ENCODE peak calls at places on chromosome 15, in four cellular contexts. One of them, this sample, is unnamed.

GRCh38 chr15:67130673-67131601 is 65.5 kb downstream of the SMAD3 start:
- DNase-seq in lung: no peak
- DNase-seq in osteoblast: no peak
- DNase-seq in spleen: no peak
- DNase-seq in this sample: peak

GRCh38 chr15:59946084-59946483 is 58.0 kb upstream of the FOXB1 start:
- DNase-seq in lung: no peak
- DNase-seq in osteoblast: no peak
- DNase-seq in spleen: no peak
- DNase-seq in this sample: no peak

GRCh38 chr15:69479971-69480370 is 27.4 kb downstream of the RPLP1 start:
- DNase-seq in lung: no peak
- DNase-seq in osteoblast: no peak
- DNase-seq in spleen: no peak
- DNase-seq in this sample: no peak

GRCh38 chr15:45456212-45457106 is 66.1 kb downstream of the SLC30A4 start:
- DNase-seq in lung: peak
- DNase-seq in osteoblast: peak
- DNase-seq in spleen: peak
- DNase-seq in this sample: peak

GRCh38 chr15:81168680-81169079 is 28.0 kb upstream of the IL16 start:
- DNase-seq in lung: no peak
- DNase-seq in osteoblast: no peak
- DNase-seq in spleen: no peak
- DNase-seq in this sample: no peak

GRCh38 chr15:77596821-77597803 is 35.6 kb downstream of the LINGO1 start:
- DNase-seq in lung: no peak
- DNase-seq in osteoblast: no peak
- DNase-seq in spleen: no peak
- DNase-seq in this sample: no peak

GRCh38 chr15:65032823-65033537 is 3.5 kb upstream of the MTFMT start:
- DNase-seq in lung: peak
- DNase-seq in osteoblast: peak
- DNase-seq in spleen: peak
- DNase-seq in this sample: no peak

GRCh38 chr15:41276821-41277220 is 45.8 kb downstream of the CHP1 start:
- DNase-seq in lung: no peak
- DNase-seq in osteoblast: peak
- DNase-seq in spleen: no peak
- DNase-seq in this sample: peak

GRCh38 chr15:49239105-49239504 is 69.1 kb downstream of the GALK2 start:
- DNase-seq in lung: no peak
- DNase-seq in osteoblast: no peak
- DNase-seq in spleen: no peak
- DNase-seq in this sample: no peak

GRCh38 chr15:80234883-80235282 is 17.1 kb downstream of the CTXND1 start:
- DNase-seq in lung: peak
- DNase-seq in osteoblast: no peak
- DNase-seq in spleen: no peak
- DNase-seq in this sample: no peak

GRCh38 chr15:86284630-86285029 is 205.0 kb downstream of the AGBL1 start:
- DNase-seq in lung: no peak
- DNase-seq in osteoblast: no peak
- DNase-seq in spleen: no peak
- DNase-seq in this sample: no peak

GRCh38 chr15:90191795-90192494 is 9.2 kb upstream of the SEMA4B start:
- DNase-seq in lung: peak
- DNase-seq in osteoblast: peak
- DNase-seq in spleen: peak
- DNase-seq in this sample: no peak

GRCh38 chr15:45333550-45333949 is 44.8 kb downstream of the GATM start:
- DNase-seq in lung: no peak
- DNase-seq in osteoblast: peak
- DNase-seq in spleen: no peak
- DNase-seq in this sample: no peak

GRCh38 chr15:70670680-70671079 is 92.7 kb downstream of the UACA start:
- DNase-seq in lung: no peak
- DNase-seq in osteoblast: no peak
- DNase-seq in spleen: no peak
- DNase-seq in this sample: no peak

GRCh38 chr15:63901912-63902670 is 68.3 kb upstream of the HERC1 start:
- DNase-seq in lung: no peak
- DNase-seq in osteoblast: no peak
- DNase-seq in spleen: no peak
- DNase-seq in this sample: no peak

GRCh38 chr15:38072507-38073277 is 138.3 kb downstream of the TMCO5A start:
- DNase-seq in lung: peak
- DNase-seq in osteoblast: peak
- DNase-seq in spleen: peak
- DNase-seq in this sample: peak

GRCh38 chr15:80660114-80660513 is 35.0 kb upstream of the ABHD17C start:
- DNase-seq in lung: peak
- DNase-seq in osteoblast: peak
- DNase-seq in spleen: no peak
- DNase-seq in this sample: peak

GRCh38 chr15:58057559-58057958 is 8.0 kb downstream of the ALDH1A2 start:
- DNase-seq in lung: no peak
- DNase-seq in osteoblast: no peak
- DNase-seq in spleen: no peak
- DNase-seq in this sample: peak

GRCh38 chr15:58058068-58058467 is 7.4 kb downstream of the ALDH1A2 start:
- DNase-seq in lung: no peak
- DNase-seq in osteoblast: no peak
- DNase-seq in spleen: no peak
- DNase-seq in this sample: no peak

GRCh38 chr15:58053236-58054153 is 12.0 kb downstream of the ALDH1A2 start:
- DNase-seq in lung: no peak
- DNase-seq in osteoblast: no peak
- DNase-seq in spleen: no peak
- DNase-seq in this sample: no peak

GRCh38 chr15:58058729-58059128 is 6.8 kb downstream of the ALDH1A2 start:
- DNase-seq in lung: no peak
- DNase-seq in osteoblast: no peak
- DNase-seq in spleen: no peak
- DNase-seq in this sample: no peak

GRCh38 chr15:58056015-58056414 is 9.5 kb downstream of the ALDH1A2 start:
- DNase-seq in lung: no peak
- DNase-seq in osteoblast: no peak
- DNase-seq in spleen: no peak
- DNase-seq in this sample: no peak
- TF ChIP-seq CTCF in lung: no peak
- TF ChIP-seq CTCF in osteoblast: peak
- TF ChIP-seq CTCF in spleen: no peak
- TF ChIP-seq CTCF in this sample: peak

DNA sequence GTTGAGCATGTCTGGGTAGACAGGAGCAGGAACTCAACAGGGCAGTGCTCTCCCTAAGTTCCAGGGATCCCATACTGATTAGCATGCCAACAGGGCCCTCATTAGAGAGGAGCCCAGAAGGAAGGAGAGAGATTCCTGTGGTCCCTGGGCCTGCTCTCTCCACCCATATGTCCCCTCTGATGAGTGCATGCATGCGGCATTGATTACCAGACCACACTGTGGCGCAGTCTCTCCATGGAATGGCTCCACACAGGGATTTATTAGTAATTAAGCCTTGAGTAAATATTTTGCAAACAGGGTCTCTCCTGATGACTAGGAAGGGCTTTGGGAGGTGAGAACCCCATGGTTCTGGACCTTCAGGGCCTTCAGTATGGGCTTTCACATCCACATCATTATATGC is 60.0 kb upstream of the ST8SIA2 start:
- DNase-seq in lung: no peak
- DNase-seq in osteoblast: no peak
- DNase-seq in spleen: no peak
- DNase-seq in this sample: no peak
- H3K27ac ChIP-seq in lung: no peak
- H3K27ac ChIP-seq in osteoblast: no peak
- H3K27ac ChIP-seq in spleen: no peak
- H3K27ac ChIP-seq in this sample: no peak

DNA sequence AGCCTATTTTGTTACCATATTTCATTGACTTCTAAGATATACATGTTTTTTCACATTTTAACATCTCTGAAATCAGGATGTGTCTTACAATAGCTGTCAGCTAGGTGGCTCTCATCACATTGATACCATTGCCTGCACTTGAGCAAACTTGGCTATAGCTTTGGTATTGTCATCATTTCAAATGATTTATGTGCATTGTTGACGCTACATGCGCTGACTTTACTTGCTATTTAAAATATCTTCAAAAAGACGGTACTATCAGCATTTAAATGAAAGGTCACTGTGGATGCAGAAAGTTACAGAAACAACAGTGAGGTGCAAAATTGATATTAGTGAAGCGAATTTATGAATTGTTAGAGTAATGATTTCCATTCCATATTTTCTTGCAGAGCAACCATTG is 54.0 kb upstream of the ABHD2 start:
- DNase-seq in lung: no peak
- DNase-seq in osteoblast: peak
- DNase-seq in spleen: no peak
- DNase-seq in this sample: no peak
- TF ChIP-seq CTCF in lung: no peak
- TF ChIP-seq CTCF in osteoblast: peak
- TF ChIP-seq CTCF in spleen: no peak
- TF ChIP-seq CTCF in this sample: peak

GRCh38 chr15:99305761-99306505 is 54.7 kb downstream of the LRRC28 start:
- DNase-seq in lung: no peak
- DNase-seq in osteoblast: peak
- DNase-seq in spleen: no peak
- DNase-seq in this sample: peak
- H3K27ac ChIP-seq in lung: no peak
- H3K27ac ChIP-seq in osteoblast: peak
- H3K27ac ChIP-seq in spleen: no peak
- H3K27ac ChIP-seq in this sample: no peak

GRCh38 chr15:62248277-62248974 is 83.3 kb upstream of the C2CD4B start:
- DNase-seq in lung: no peak
- DNase-seq in osteoblast: no peak
- DNase-seq in spleen: no peak
- DNase-seq in this sample: peak

GRCh38 chr15:62240697-62241096 is 75.6 kb upstream of the C2CD4B start:
- DNase-seq in lung: no peak
- DNase-seq in osteoblast: peak
- DNase-seq in spleen: no peak
- DNase-seq in this sample: no peak

GRCh38 chr15:62242999-62243398 is 77.9 kb upstream of the C2CD4B start:
- DNase-seq in lung: no peak
- DNase-seq in osteoblast: no peak
- DNase-seq in spleen: no peak
- DNase-seq in this sample: no peak

GRCh38 chr15:62241135-62241770 is 76.2 kb upstream of the C2CD4B start:
- DNase-seq in lung: no peak
- DNase-seq in osteoblast: no peak
- DNase-seq in spleen: no peak
- DNase-seq in this sample: no peak

DNA sequence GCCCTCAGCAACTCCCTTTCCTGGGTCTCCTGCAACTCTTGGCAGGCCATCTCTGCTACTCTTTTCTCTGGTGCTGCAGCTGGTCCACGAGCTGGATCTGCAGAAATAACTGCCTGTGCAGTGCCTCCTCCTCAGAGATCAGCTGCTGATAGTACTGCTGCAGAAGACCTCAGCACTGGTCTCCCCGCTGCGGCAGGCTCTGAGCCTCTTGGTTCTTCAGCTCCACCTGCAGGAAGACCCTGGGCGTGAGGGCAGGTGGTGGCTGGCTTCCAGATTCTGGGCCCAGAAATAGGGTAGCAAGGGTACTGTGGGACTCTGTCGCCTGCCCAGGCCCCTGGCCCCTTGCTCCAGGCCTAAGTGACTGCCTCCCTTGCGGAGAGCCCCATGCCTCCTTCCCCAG is 79.7 kb upstream of the C2CD4B start:
- DNase-seq in lung: no peak
- DNase-seq in osteoblast: no peak
- DNase-seq in spleen: no peak
- DNase-seq in this sample: no peak
- TF ChIP-seq CTCF in lung: no peak
- TF ChIP-seq CTCF in osteoblast: no peak
- TF ChIP-seq CTCF in spleen: no peak
- TF ChIP-seq CTCF in this sample: no peak

GRCh38 chr15:91420689-91421088 is 320.6 kb downstream of the SV2B start:
- DNase-seq in lung: no peak
- DNase-seq in osteoblast: no peak
- DNase-seq in spleen: no peak
- DNase-seq in this sample: no peak
- H3K27ac ChIP-seq in lung: no peak
- H3K27ac ChIP-seq in osteoblast: no peak
- H3K27ac ChIP-seq in spleen: no peak
- H3K27ac ChIP-seq in this sample: no peak

DNA sequence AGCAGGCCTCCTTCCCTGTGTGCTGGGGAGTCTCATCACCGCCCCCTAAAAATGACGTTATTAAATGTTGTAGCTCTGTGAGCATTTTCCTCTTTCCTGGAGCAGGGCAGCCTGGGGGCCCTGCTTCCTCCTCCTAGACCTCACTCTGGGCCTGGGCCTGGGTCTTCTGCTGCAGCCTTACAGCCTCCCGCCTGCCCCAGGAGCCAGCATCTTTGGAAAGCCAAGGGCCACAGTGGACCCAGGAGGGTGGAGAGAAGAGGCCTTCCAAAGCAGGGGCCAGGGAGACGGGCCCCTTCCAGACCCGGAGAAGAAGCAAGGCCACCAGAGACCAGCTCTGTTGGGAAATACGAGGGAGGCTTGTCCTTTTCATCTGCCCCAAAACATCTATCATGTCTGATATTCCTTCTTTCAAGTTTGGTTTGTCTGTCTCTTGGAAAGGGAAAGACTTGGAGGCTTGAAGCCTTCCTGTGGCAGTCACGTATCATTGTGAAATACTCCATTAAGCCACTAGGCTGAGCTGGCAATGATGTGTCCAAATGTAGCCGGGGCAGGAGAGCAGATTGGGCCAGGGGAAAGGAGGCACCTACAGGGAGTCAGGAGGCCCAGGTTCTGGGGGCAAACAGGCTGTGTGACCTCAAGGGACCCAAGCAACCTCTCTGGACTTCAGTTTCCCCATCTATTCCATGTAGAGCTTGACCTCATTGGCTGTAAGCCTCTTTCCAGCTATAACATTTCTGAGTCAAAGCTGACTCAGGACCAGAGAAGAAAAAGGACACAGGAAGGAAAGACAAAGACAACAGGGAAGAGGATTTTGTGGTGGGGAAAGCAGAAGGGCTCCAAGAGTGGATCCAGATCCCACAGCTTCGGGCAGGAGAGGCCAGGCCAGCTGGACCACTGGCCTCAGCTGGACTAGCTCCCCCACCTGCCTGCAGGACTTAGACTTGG is 31.1 kb downstream of the CYP11A1 start:
- DNase-seq in lung: no peak
- DNase-seq in osteoblast: peak
- DNase-seq in spleen: peak
- DNase-seq in this sample: no peak
- TF ChIP-seq CTCF in lung: no peak
- TF ChIP-seq CTCF in osteoblast: peak
- TF ChIP-seq CTCF in spleen: no peak
- TF ChIP-seq CTCF in this sample: no peak

GRCh38 chr15:74383695-74384565 is 16.5 kb upstream of the CYP11A1 start:
- DNase-seq in lung: no peak
- DNase-seq in osteoblast: peak
- DNase-seq in spleen: peak
- DNase-seq in this sample: peak
- H3K27ac ChIP-seq in lung: peak
- H3K27ac ChIP-seq in osteoblast: peak
- H3K27ac ChIP-seq in spleen: peak
- H3K27ac ChIP-seq in this sample: peak

This sample was measured in foreskin keratinocyte.